ENCODE peak calls at places on chromosomes 1 and 21, in seven cellular contexts. J, R, W, D, Y, K and T are unnamed samples.
A peak's percentile ranks its signal among the peaks of the same experiment; 100 is the strongest.

GRCh38 chr1:226651041-226651731 is 87.9 kb downstream of the ITPKB start:
- DNase-seq in J (no peak), R (peak; percentile 23), W (no peak), D (no peak), Y (no peak), K (no peak), T (no peak)

GRCh38 chr1:162404550-162405160 is 7.3 kb downstream of the SH2D1B start:
- DNase-seq in J (no peak), R (no peak), W (peak; percentile 30), D (peak; percentile 86), Y (no peak), K (no peak), T (no peak)

GRCh38 chr21:45538381-45539045 is 3.7 kb downstream of the SLC19A1 start:
- DNase-seq in J (no peak), R (peak; percentile 40), W (no peak), D (no peak), Y (peak; percentile 19), K (peak; percentile 20), T (no peak)

GRCh38 chr21:18517905-18518566 is 114.5 kb upstream of the TMPRSS15 start:
- DNase-seq in J (no peak), R (no peak), W (no peak), D (no peak), Y (no peak), K (no peak), T (no peak)

GRCh38 chr21:27040738-27041137 is 73.8 kb upstream of the ADAMTS5 start:
- DNase-seq in J (no peak), R (no peak), W (no peak), D (no peak), Y (no peak), K (no peak), T (no peak)

GRCh38 chr1:27831568-27832410 is 1.2 kb downstream of the PPP1R8 start:
- DNase-seq in J (no peak), R (no peak), W (no peak), D (peak; percentile 45), Y (no peak), K (no peak), T (no peak)

GRCh38 chr1:53180951-53181350 is 15.7 kb upstream of the CPT2 start:
- DNase-seq in J (no peak), R (no peak), W (no peak), D (no peak), Y (no peak), K (no peak), T (no peak)

GRCh38 chr1:20380616-20381035 is 90.0 kb downstream of the VWA5B1 start:
- DNase-seq in J (no peak), R (no peak), W (peak; percentile 89), D (peak; percentile 72), Y (no peak), K (no peak), T (peak; percentile 71)

GRCh38 chr1:65278344-65279091 is 30.8 kb upstream of the DNAJC6 start:
- DNase-seq in J (no peak), R (no peak), W (no peak), D (no peak), Y (no peak), K (no peak), T (no peak)

GRCh38 chr1:10054465-10054864 is 21.7 kb downstream of the UBE4B start:
- DNase-seq in J (no peak), R (no peak), W (no peak), D (no peak), Y (no peak), K (no peak), T (peak; percentile 84)